ENCODE peak calls at places on chromosome 13, in nine cellular contexts. O, C, H, Z, F, X, I, Y and P are unnamed samples.
A peak's percentile ranks its signal among the peaks of the same experiment; 100 is the strongest.

GRCh38 chr13:33543631-33544030 is 258.1 kb upstream of the STARD13 start:
- DNase-seq in O (no peak), C (no peak), H (no peak), Z (no peak), F (no peak), X (no peak), I (no peak), Y (no peak), P (peak; percentile 22)

GRCh38 chr13:57527114-57527770 is 104.3 kb upstream of the PCDH17 start:
- DNase-seq in O (no peak), C (no peak), H (no peak), Z (no peak), F (no peak), X (no peak), I (no peak), Y (no peak), P (no peak)

GRCh38 chr13:98821372-98822237 is 69.1 kb upstream of the SLC15A1 start:
- DNase-seq in O (no peak), C (no peak), H (no peak), Z (no peak), F (no peak), X (peak; percentile 33), I (no peak), Y (no peak), P (no peak)

GRCh38 chr13:97866751-97867150 is 86.7 kb upstream of the IPO5 start:
- DNase-seq in O (no peak), C (no peak), H (no peak), Z (no peak), F (no peak), X (no peak), I (no peak), Y (peak; percentile 8), P (no peak)

GRCh38 chr13:60267498-60268202 is 103.9 kb upstream of the DIAPH3 start:
- DNase-seq in O (no peak), C (peak; percentile 54), H (no peak), Z (no peak), F (peak; percentile 36), X (peak; percentile 2), I (peak; percentile 13), Y (peak; percentile 55), P (peak; percentile 52)

GRCh38 chr13:84607614-84608013 is 725.3 kb upstream of the SLITRK1 start:
- DNase-seq in O (peak; percentile 75), C (peak; percentile 30), H (no peak), Z (peak; percentile 7), F (no peak), X (no peak), I (no peak), Y (no peak), P (no peak)

GRCh38 chr13:19985219-19985556 is 26.7 kb downstream of the ZMYM2 start:
- DNase-seq in O (no peak), C (no peak), H (no peak), Z (no peak), F (no peak), X (no peak), I (no peak), Y (no peak), P (no peak)

GRCh38 chr13:73133536-73133935 is 74.7 kb downstream of the KLF5 start:
- DNase-seq in O (no peak), C (no peak), H (peak; percentile 49), Z (no peak), F (no peak), X (peak; percentile 84), I (peak; percentile 60), Y (no peak), P (no peak)

GRCh38 chr13:66994097-66994496 is 236.0 kb downstream of the PCDH9 start:
- DNase-seq in O (peak; percentile 52), C (peak; percentile 76), H (peak; percentile 61), Z (peak; percentile 68), F (peak; percentile 72), X (peak; percentile 91), I (peak; percentile 15), Y (peak; percentile 85), P (peak; percentile 49)

GRCh38 chr13:86960876-86961275 is 710.3 kb upstream of the SLITRK5 start:
- DNase-seq in O (peak; percentile 33), C (no peak), H (no peak), Z (no peak), F (no peak), X (no peak), I (no peak), Y (no peak), P (no peak)

GRCh38 chr13:108154421-108154858 is 60.9 kb downstream of the LIG4 start:
- DNase-seq in O (no peak), C (no peak), H (peak; percentile 64), Z (no peak), F (peak; percentile 74), X (peak; percentile 3), I (peak; percentile 61), Y (no peak), P (no peak)

GRCh38 chr13:26221721-26222522 is at the start of gene RNF6:
- DNase-seq in O (peak; percentile 99), C (peak; percentile 100), H (peak; percentile 96), Z (peak; percentile 95), F (peak; percentile 100), X (peak; percentile 97), I (peak; percentile 94), Y (peak; percentile 90), P (peak; percentile 97)
- TF ChIP-seq POLR2A in O (peak; percentile 72), C (no peak), H (no peak), Z (peak; percentile 39), F (peak; percentile 46), X (peak; percentile 43), I (peak; percentile 76), Y (peak; percentile 92), P (peak; percentile 92)

GRCh38 chr13:45464687-45465453 is at the start of gene COG3:
- DNase-seq in O (peak; percentile 97), C (peak; percentile 97), H (peak; percentile 96), Z (peak; percentile 94), F (peak; percentile 96), X (peak; percentile 94), I (peak; percentile 97), Y (peak; percentile 92), P (peak; percentile 95)

GRCh38 chr13:45468676-45469075 is 3.9 kb downstream of the COG3 start:
- DNase-seq in O (no peak), C (no peak), H (no peak), Z (no peak), F (no peak), X (no peak), I (peak; percentile 20), Y (no peak), P (no peak)

GRCh38 chr13:45466359-45466758 is 1.6 kb downstream of the COG3 start:
- DNase-seq in O (no peak), C (no peak), H (no peak), Z (no peak), F (no peak), X (no peak), I (no peak), Y (no peak), P (no peak)

DNA sequence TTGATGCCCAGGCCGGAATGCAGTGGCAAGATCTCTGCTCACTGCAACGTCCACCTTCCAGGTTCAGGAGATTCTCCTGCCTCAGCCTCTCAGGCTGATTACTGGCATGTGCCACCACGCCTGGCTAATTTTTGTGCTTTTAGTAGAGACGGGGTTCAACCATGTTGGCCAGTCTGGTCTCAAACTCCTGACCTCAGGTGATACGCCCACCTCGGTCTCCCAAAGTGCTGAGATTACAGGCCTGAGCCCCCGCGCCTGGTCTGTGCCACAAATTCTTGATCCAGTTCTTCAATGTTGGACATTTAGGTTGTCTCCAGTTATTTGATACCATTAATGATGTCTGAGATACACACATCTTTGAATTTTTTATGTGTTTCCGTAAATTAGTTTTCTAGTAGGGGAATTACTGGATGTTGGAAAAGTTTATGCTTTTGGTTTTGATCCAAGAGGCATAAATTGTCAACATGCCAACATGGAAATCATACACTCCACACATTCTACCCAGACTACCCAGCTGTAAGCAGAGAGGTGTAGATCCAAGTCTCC is 525 bp upstream of the COG3 start:
- DNase-seq in O (no peak), C (peak; percentile 16), H (no peak), Z (peak; percentile 17), F (no peak), X (no peak), I (peak; percentile 11), Y (no peak), P (no peak)
- TF ChIP-seq POLR2A in O (no peak), C (no peak), H (no peak), Z (no peak), F (no peak), X (no peak), I (no peak), Y (no peak), P (no peak)

DNA sequence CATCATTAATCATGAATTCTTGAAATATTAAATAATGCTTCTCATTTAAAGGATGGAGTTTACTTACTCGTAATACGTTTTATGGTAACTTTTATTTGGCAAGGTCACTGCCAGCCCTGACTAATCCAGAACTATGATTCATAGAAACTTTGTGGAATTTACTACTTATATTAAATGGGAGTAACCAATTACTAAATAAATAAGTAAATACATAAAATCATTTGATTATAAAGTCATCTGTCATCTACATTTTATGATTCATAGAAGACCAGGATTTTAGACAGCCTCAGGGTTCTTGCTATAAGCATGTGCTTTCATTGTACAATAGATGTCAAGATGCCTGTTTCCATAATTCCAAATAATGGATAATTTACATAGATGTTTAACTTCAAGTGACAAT is 611.1 kb downstream of the TBC1D4 start:
- DNase-seq in O (no peak), C (no peak), H (no peak), Z (no peak), F (no peak), X (peak; percentile 19), I (no peak), Y (no peak), P (no peak)
- TF ChIP-seq POLR2A in O (no peak), C (no peak), H (no peak), Z (no peak), F (no peak), X (no peak), I (no peak), Y (no peak), P (no peak)

GRCh38 chr13:113297370-113297871 is 382 bp downstream of the LAMP1 start:
- DNase-seq in O (no peak), C (peak; percentile 33), H (no peak), Z (peak; percentile 25), F (peak; percentile 40), X (no peak), I (peak; percentile 26), Y (no peak), P (peak; percentile 76)
- TF ChIP-seq POLR2A in O (no peak), C (no peak), H (no peak), Z (no peak), F (peak; percentile 1), X (no peak), I (no peak), Y (no peak), P (peak; percentile 19)

DNA sequence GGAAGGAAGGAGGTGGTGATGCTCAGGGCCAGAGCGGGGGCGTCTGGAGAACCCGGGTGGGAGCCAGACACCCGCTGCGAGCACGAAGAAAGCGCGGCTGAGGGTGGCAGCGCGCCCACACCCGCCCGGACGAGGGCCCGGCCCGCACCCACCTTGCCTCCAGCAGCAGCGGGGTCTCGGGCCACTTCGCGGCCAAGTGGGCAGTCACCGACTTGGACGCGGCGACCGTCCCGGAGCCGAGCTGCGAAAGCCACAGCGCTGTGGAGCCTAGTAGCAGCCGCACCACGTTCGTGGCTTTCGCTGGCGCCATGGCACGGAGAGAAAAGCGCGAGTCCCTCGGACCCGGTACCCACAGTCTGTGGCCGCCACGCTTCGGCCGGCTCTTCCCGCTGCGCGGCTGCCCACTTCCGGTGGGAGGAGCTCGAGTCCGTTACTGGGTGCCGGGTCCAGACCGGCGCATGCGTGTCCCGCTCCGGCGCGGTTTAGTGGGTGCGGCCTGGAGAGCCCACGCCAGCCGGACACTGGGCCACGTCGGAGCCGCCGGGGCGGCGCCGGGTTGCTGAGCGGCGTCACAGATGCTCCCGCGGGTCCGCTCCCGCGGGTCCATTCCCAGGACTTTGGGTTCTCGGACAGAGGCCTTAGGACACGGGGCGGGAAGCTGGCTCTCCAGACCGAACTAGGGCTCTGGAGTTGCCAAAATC is at the start of gene UGGT2:
- DNase-seq in O (peak; percentile 94), C (peak; percentile 96), H (peak; percentile 97), Z (peak; percentile 95), F (peak; percentile 95), X (peak; percentile 92), I (peak; percentile 97), Y (peak; percentile 88), P (peak; percentile 93)
- TF ChIP-seq POLR2A in O (peak; percentile 93), C (peak; percentile 9), H (no peak), Z (peak; percentile 80), F (peak; percentile 53), X (peak; percentile 85), I (peak; percentile 74), Y (peak; percentile 90), P (peak; percentile 86)